ENCODE peak calls at places on chromosomes 13 and 19, in six cellular contexts. M is breast epithelium; D is stimulated activated CD4-positive, alpha-beta T cell treated with anti-CD3 and anti-CD28 coated beads, Interleukin-2, amount 100 ng/mL, for 24 hours; X is foreskin fibroblast; A is NCI-H2081 treated with DMSO at 0.1 percent for 48 hours; C is stimulated activated CD8-positive, alpha-beta memory T cell treated with anti-CD3 and anti-CD28 coated beads, Interleukin-4, amount 100 ng/mL, for 48 hours. Y is an unnamed sample.

GRCh38 chr13:99528547-99528946 is 27.3 kb downstream of the TM9SF2 start:
- DNase-seq in M (no peak), D (no peak), X (no peak), A (peak; percentile 22), C (no peak), Y (no peak)

GRCh38 chr13:40798380-40798779 is 9.0 kb downstream of the SLC25A15 start:
- DNase-seq in M (peak; percentile 61), D (no peak), X (no peak), A (no peak), C (no peak), Y (no peak)

GRCh38 chr19:29483944-29484581 is 41.7 kb upstream of the VSTM2B start:
- DNase-seq in M (no peak), D (no peak), X (no peak), A (no peak), C (peak; percentile 12), Y (no peak)

GRCh38 chr13:24742294-24742693 is 21.7 kb upstream of the RNF17 start:
- DNase-seq in M (no peak), D (no peak), X (no peak), A (no peak), C (no peak), Y (no peak)

GRCh38 chr19:5918463-5919079 is 4.5 kb downstream of the CAPS start:
- DNase-seq in M (no peak), D (no peak), X (no peak), A (no peak), C (no peak), Y (no peak)

GRCh38 chr19:17496337-17496997 is 15.0 kb upstream of the PGLS start:
- DNase-seq in M (no peak), D (peak; percentile 86), X (peak; percentile 43), A (no peak), C (peak; percentile 94), Y (peak; percentile 82)

GRCh38 chr13:51324714-51325440 is 14.6 kb upstream of the SERPINE3 start:
- DNase-seq in M (no peak), D (no peak), X (no peak), A (no peak), C (no peak), Y (no peak)

GRCh38 chr13:85503797-85504196 is 295.4 kb downstream of the SLITRK6 start:
- DNase-seq in M (no peak), D (no peak), X (no peak), A (no peak), C (no peak), Y (no peak)

GRCh38 chr13:57136093-57136492 is 4.6 kb upstream of the PRR20A start:
- DNase-seq in M (no peak), D (no peak), X (no peak), A (no peak), C (no peak), Y (no peak)

GRCh38 chr13:53150568-53150967 is 122.0 kb downstream of the OLFM4 start:
- DNase-seq in M (no peak), D (no peak), X (no peak), A (no peak), C (no peak), Y (no peak)

GRCh38 chr19:49971991-49972401 is 11.0 kb upstream of the SIGLEC11 start:
- DNase-seq in M (no peak), D (no peak), X (no peak), A (no peak), C (no peak), Y (no peak)

GRCh38 chr19:47729799-47730520 is 15.4 kb upstream of the NOP53 start:
- DNase-seq in M (peak; percentile 88), D (peak; percentile 65), X (no peak), A (no peak), C (peak; percentile 85), Y (peak; percentile 41)

GRCh38 chr19:3658004-3658822 is 31.6 kb upstream of the CACTIN start:
- DNase-seq in M (peak; percentile 73), D (no peak), X (no peak), A (no peak), C (no peak), Y (no peak)

GRCh38 chr19:10270180-10270615 is 722 bp upstream of the ICAM1 start:
- DNase-seq in M (no peak), D (peak; percentile 66), X (no peak), A (no peak), C (peak; percentile 89), Y (peak; percentile 74)

GRCh38 chr19:18932216-18932841 is 8.7 kb downstream of the HOMER3 start:
- DNase-seq in M (peak; percentile 61), D (peak; percentile 89), X (peak; percentile 32), A (no peak), C (peak; percentile 94), Y (peak; percentile 84)

GRCh38 chr19:23665651-23666410 is 21.2 kb downstream of the ZNF675 start:
- DNase-seq in M (no peak), D (no peak), X (no peak), A (no peak), C (no peak), Y (no peak)

GRCh38 chr13:97600438-97601080 is 166.6 kb downstream of the RAP2A start:
- DNase-seq in M (no peak), D (no peak), X (peak; percentile 26), A (no peak), C (no peak), Y (no peak)

GRCh38 chr13:31764556-31764955 is 25.2 kb downstream of the RXFP2 start:
- DNase-seq in M (no peak), D (no peak), X (peak; percentile 25), A (no peak), C (no peak), Y (no peak)

GRCh38 chr19:21321134-21321533 is 8.1 kb downstream of the ZNF708 start:
- DNase-seq in M (no peak), D (no peak), X (no peak), A (no peak), C (no peak), Y (no peak)

GRCh38 chr19:2050349-2050990 is 574 bp downstream of the MKNK2 start:
- DNase-seq in M (no peak), D (no peak), X (no peak), A (no peak), C (no peak), Y (no peak)

GRCh38 chr19:10552596-10553053 is 8.9 kb downstream of the ATG4D start:
- DNase-seq in M (no peak), D (peak; percentile 33), X (no peak), A (no peak), C (peak; percentile 69), Y (peak; percentile 19)

GRCh38 chr13:48094404-48094780 is 512 bp downstream of the MED4 start:
- DNase-seq in M (no peak), D (no peak), X (no peak), A (no peak), C (no peak), Y (peak; percentile 3)

GRCh38 chr13:60654405-60654804 is 257.4 kb downstream of the TDRD3 start:
- DNase-seq in M (no peak), D (no peak), X (no peak), A (no peak), C (no peak), Y (no peak)

GRCh38 chr19:4675346-4675745 is 5.2 kb upstream of the MYDGF start:
- DNase-seq in M (no peak), D (no peak), X (no peak), A (no peak), C (no peak), Y (no peak)

GRCh38 chr13:32829676-32830091 is 186.5 kb upstream of the KL start:
- DNase-seq in M (no peak), D (no peak), X (peak; percentile 52), A (no peak), C (no peak), Y (no peak)

GRCh38 chr13:110340812-110341444 is 33.8 kb downstream of the COL4A2 start:
- DNase-seq in M (no peak), D (peak; percentile 48), X (peak; percentile 53), A (no peak), C (peak; percentile 71), Y (peak; percentile 20)

GRCh38 chr13:35771898-35772297 is 295.4 kb upstream of the MAB21L1 start:
- DNase-seq in M (no peak), D (no peak), X (peak; percentile 78), A (no peak), C (no peak), Y (no peak)